ENCODE peak calls at places on chromosomes 16 and 17, in five cellular contexts. X is left ventricle myocardium inferior, Q is uterus, P is ovary, K is thoracic aorta. V is an unnamed sample.

GRCh38 chr17:78709119-78709681 is 72.9 kb downstream of the CYTH1 start:
- DNase-seq in K (no peak), P (no peak), X (no peak), Q (no peak), V (no peak)

GRCh38 chr16:57041182-57042156 is 50.9 kb upstream of the CPNE2 start:
- DNase-seq in K (no peak), P (no peak), X (no peak), Q (no peak), V (no peak)

GRCh38 chr17:62101090-62101489 is 36.0 kb upstream of the MED13 start:
- DNase-seq in P (no peak), X (no peak), K (no peak), Q (no peak), V (no peak)

GRCh38 chr17:70024253-70024652 is 50.8 kb upstream of the KCNJ16 start:
- DNase-seq in Q (no peak), K (no peak), P (no peak), X (no peak), V (no peak)

GRCh38 chr16:4317471-4318170 is 1.8 kb downstream of the GLIS2 start:
- DNase-seq in P (peak), Q (peak), K (no peak), X (no peak), V (no peak)

GRCh38 chr17:16135461-16135860 is 79.9 kb downstream of the NCOR1 start:
- DNase-seq in Q (no peak), P (no peak), K (no peak), X (no peak), V (no peak)

GRCh38 chr16:75305364-75306101 is 54.1 kb upstream of the BCAR1 start:
- DNase-seq in K (peak), P (peak), Q (peak), X (peak), V (no peak)

GRCh38 chr17:82287849-82288601 is 14.5 kb upstream of the CSNK1D start:
- DNase-seq in P (peak), X (peak), Q (peak), K (no peak), V (no peak)

GRCh38 chr16:50509521-50510341 is 38.5 kb upstream of the NKD1 start:
- DNase-seq in X (no peak), K (no peak), Q (no peak), P (no peak), V (peak)

GRCh38 chr16:82042144-82042543 is 7.1 kb downstream of the HSD17B2 start:
- DNase-seq in X (no peak), K (no peak), Q (no peak), P (no peak), V (no peak)

GRCh38 chr16:11032000-11032921 is 87.9 kb downstream of the CLEC16A start:
- DNase-seq in P (no peak), X (no peak), Q (no peak), K (no peak), V (no peak)

GRCh38 chr17:48905987-48906515 is 2.2 kb upstream of the UBE2Z start:
- DNase-seq in Q (no peak), K (no peak), X (no peak), P (no peak), V (no peak)

GRCh38 chr16:74281285-74281684 is 15.3 kb upstream of the PSMD7 start:
- DNase-seq in Q (no peak), K (no peak), X (no peak), P (no peak), V (no peak)

GRCh38 chr16:50238868-50239301 is 27.5 kb upstream of the ADCY7 start:
- DNase-seq in Q (no peak), K (no peak), P (no peak), X (no peak), V (no peak)

DNA sequence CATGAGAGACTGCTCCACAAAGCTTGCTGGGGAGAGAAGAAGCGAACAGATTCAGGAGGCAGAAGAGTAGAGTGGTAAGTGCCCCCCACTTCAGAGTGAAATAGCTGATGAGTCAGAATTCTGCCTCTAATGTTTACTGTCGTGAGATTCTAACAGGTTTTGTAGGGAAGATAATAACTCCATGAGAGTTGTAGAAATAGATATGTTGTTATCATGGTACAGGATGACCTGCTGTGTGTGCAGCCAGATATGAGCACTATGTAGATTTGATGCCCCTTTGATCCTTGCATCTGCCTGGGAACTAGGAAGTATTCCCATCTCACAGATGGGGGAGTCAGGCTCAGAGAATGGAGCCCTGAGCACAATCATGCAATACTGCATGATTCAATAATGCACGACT is 502.4 kb upstream of the CDH11 start:
- DNase-seq in K (no peak), Q (no peak), P (no peak), X (no peak), V (no peak)
- H3K27ac ChIP-seq in K (no peak), Q (no peak), P (no peak), X (no peak), V (no peak)

GRCh38 chr17:6098466-6099180 is 28.4 kb downstream of the WSCD1 start:
- DNase-seq in P (no peak), Q (peak), K (no peak), X (peak), V (no peak)
- H3K27ac ChIP-seq in P (no peak), Q (peak), K (no peak), X (peak), V (no peak)

GRCh38 chr17:38342886-38343607 is 709 bp downstream of the GPR179 start:
- DNase-seq in Q (no peak), X (no peak), K (no peak), P (no peak), V (no peak)

GRCh38 chr17:38339891-38340290 is 3.9 kb downstream of the GPR179 start:
- DNase-seq in K (no peak), Q (no peak), P (no peak), X (no peak), V (no peak)

GRCh38 chr17:38343608-38343980 is at the start of gene GPR179:
- DNase-seq in Q (no peak), P (no peak), K (no peak), X (no peak), V (no peak)

GRCh38 chr17:38338535-38338934 is 5.2 kb downstream of the GPR179 start:
- DNase-seq in Q (no peak), P (no peak), X (no peak), K (no peak), V (no peak)

DNA sequence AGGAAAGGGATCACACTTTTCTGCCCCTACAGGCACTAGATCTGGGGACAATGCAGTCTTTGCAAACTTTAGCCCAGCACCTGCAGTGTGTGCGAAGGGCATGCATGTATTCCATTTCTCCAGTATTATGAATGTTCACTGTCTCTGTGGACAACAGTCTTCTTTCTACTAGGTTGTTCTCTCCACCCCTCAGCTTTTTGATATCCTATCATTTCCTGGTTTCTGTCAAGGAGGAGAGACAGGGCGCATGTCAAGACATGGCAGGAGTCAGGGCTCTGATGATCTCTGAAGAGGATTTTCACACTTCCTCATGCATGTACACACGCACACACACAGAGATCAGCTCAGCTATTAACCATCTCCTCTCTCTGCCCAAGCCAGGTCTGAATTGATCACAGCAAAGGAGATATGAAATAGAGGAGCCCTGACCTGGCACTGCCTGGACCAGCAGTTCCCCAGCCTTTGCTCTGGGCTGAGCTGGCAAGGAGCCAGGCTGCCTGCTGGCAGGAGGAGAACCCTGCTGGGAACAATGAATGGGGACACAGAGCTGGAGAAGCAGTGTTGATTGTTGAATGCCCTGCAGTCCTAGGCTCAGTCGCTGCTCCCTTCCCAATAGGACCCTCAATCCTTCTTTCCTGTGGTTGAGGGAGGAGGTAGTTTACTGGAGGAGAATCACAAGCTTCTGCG is 2.6 kb downstream of the GPR179 start:
- DNase-seq in Q (no peak), X (peak), K (no peak), P (no peak), V (peak)
- H3K27ac ChIP-seq in Q (no peak), X (no peak), K (no peak), P (no peak), V (peak)

DNA sequence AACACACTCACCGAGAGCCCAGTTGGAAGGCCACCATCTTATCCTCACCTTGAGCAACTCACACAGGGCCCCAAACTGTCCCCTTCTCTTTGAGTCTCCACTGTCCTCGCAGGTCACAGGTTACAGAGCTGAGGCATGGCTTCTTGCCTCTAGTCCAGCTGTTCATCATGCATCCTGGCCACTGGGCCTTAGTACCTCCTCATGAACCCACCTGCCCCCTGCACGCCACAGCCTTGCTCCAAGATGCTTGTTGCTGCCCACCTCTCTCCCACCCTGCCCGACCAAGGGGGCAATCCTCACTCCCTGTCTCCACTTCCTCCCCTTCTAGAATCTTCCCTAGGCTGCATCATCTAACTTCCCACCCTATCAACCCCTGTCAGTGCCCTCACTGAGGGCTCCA is 17.1 kb downstream of the CDH5 start:
- DNase-seq in K (no peak), P (no peak), X (no peak), Q (no peak), V (no peak)
- H3K27ac ChIP-seq in K (no peak), P (no peak), X (peak), Q (peak), V (no peak)

GRCh38 chr17:59892251-59892848 is 393 bp downstream of the TUBD1 start:
- DNase-seq in Q (no peak), K (no peak), P (peak), X (no peak), V (no peak)

GRCh38 chr17:59892849-59893616 is at the start of the genes RPS6KB1 and TUBD1:
- DNase-seq in P (peak), K (peak), X (peak), Q (peak), V (peak)

GRCh38 chr17:59897090-59897489 is 4.2 kb downstream of the RPS6KB1 start:
- DNase-seq in P (no peak), K (no peak), X (no peak), Q (no peak), V (no peak)

GRCh38 chr17:59890720-59891119 is 2.0 kb downstream of the TUBD1 start:
- DNase-seq in P (no peak), X (no peak), K (no peak), Q (no peak), V (no peak)

DNA sequence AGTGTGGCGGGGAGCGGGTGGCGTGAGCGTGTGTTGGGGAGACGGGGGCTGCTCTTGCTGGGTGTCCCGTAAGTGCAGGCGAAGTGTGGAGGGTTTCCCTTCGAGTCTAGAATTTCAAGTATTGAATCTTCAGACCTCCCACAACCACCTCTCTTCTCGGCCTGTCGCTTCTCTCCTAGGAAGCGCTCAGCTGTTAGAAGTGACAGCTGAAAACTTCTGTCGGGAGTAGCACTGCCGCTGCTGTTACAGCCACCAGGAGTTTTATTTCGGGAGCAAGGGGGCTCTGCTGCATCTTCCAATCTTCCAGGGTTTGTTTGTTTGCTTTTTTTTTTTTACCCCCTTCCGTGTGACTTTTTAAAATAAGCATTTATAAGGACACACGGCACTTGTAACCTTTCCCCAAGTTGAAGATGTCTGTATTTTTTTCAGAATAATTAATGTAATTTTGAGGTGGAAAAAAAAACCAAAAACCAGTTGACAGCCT is 738 bp downstream of the RPS6KB1 start:
- DNase-seq in Q (no peak), K (no peak), P (no peak), X (no peak), V (no peak)
- H3K27ac ChIP-seq in Q (peak), K (peak), P (peak), X (peak), V (peak)

DNA sequence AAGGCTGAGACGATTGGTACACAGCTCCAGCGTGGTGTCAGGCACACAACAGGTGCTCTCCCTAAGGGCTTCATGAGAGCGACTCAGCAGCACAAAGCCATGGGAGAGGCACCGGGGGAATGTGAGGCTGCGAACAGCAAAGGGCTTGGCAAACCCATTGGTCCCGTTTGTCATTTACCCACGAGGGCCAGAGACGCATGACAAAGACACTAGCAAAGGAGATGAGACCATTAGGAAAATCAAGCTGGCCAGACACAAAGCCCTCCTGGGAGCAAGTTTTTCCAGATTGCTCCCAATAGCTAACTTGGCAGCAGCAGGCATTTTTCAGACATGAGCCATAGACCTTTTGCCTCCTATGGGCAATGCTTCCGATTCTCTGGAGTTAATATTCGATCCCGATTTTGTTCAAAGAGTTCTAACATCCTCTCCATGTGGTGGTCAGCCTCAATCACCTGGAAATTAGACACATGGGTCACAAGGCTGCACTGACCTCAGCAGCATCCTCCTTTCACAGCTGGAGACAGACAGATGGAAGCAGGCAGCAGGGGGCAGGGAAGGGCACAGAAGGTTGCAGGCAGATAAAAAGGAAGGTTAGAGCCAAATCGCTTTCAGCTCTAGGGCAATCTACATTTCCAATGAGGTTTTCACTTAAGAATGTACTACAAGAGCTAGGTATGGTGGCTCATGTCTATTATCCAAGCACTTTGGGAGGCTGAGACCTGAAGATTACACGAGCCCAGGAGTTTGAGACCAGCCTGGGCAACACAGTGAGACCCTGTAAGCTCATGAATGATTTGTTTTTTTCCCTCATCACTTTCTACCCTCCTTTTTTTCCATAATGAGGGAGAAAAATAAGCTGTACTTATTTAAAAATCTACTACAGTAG is 38.1 kb downstream of the TK2 start:
- DNase-seq in Q (peak), P (no peak), X (no peak), K (no peak), V (no peak)
- H3K27ac ChIP-seq in Q (peak), P (peak), X (peak), K (peak), V (peak)

GRCh38 chr16:19131809-19132777 is 18.3 kb downstream of the ITPRIPL2 start:
- DNase-seq in K (no peak), Q (no peak), X (no peak), P (no peak), V (no peak)
- H3K27ac ChIP-seq in K (peak), Q (peak), X (peak), P (no peak), V (peak)

GRCh38 chr16:13393816-13394215 is 492.4 kb downstream of the SHISA9 start:
- DNase-seq in K (no peak), P (no peak), Q (no peak), X (no peak), V (no peak)

GRCh38 chr16:13391337-13391736 is 489.9 kb downstream of the SHISA9 start:
- DNase-seq in X (no peak), Q (no peak), P (no peak), K (no peak), V (no peak)

GRCh38 chr16:13390093-13390985 is 488.9 kb downstream of the SHISA9 start:
- DNase-seq in K (no peak), Q (no peak), P (no peak), X (no peak), V (no peak)

GRCh38 chr16:13392341-13392740 is 490.9 kb downstream of the SHISA9 start:
- DNase-seq in Q (no peak), P (no peak), K (no peak), X (no peak), V (no peak)

GRCh38 chr16:13390986-13391305 is 489.5 kb downstream of the SHISA9 start:
- DNase-seq in K (no peak), X (no peak), P (no peak), Q (no peak), V (no peak)
- H3K27ac ChIP-seq in K (no peak), X (no peak), P (no peak), Q (no peak), V (no peak)

GRCh38 chr16:84294196-84295142 is at the start of gene WFDC1:
- DNase-seq in K (no peak), P (no peak), Q (no peak), X (peak), V (peak)
- H3K27ac ChIP-seq in K (peak), P (no peak), Q (no peak), X (peak), V (no peak)

V was measured in caudate nucleus.